ENCODE peak calls at places on chromosomes 5 and 9, in five cellular contexts. H is HepG2, K is A549, W is K562, Y is GM12878. I is an unnamed sample.

GRCh38 chr5:96509721-96510383 is 76.8 kb upstream of the PCSK1 start:
- DNase-seq in K (peak; percentile 90), W (no peak), H (no peak), Y (no peak), I (no peak)

GRCh38 chr5:93578813-93579560 is 2.0 kb downstream of the NR2F1-AS1 start:
- DNase-seq in W (no peak), H (no peak), K (no peak), Y (no peak), I (peak; percentile 59)

GRCh38 chr5:123720955-123721354 is 209.0 kb downstream of the CSNK1G3 start:
- DNase-seq in H (no peak), W (no peak), K (no peak), Y (no peak), I (no peak)

GRCh38 chr9:108101410-108101809 is 611.8 kb upstream of the KLF4 start:
- DNase-seq in W (no peak), H (no peak), Y (no peak), K (no peak), I (no peak)

GRCh38 chr5:157350939-157351338 is 85.0 kb downstream of the CYFIP2 start:
- DNase-seq in K (no peak), W (no peak), Y (peak; percentile 16), H (no peak), I (no peak)

GRCh38 chr5:110625376-110625999 is 101.0 kb downstream of the TMEM232 start:
- DNase-seq in K (peak; percentile 20), Y (no peak), W (no peak), H (peak; percentile 9), I (peak; percentile 67)

GRCh38 chr5:114418546-114419388 is 56.9 kb downstream of the KCNN2 start:
- DNase-seq in Y (peak; percentile 56), K (no peak), H (no peak), W (no peak), I (no peak)

GRCh38 chr5:67465556-67466206 is 269.1 kb upstream of the CD180 start:
- DNase-seq in K (no peak), Y (peak; percentile 32), H (no peak), W (no peak), I (no peak)

GRCh38 chr5:14400085-14400484 is 181.5 kb upstream of the OTULINL start:
- DNase-seq in W (no peak), K (no peak), H (no peak), Y (no peak), I (no peak)

GRCh38 chr9:126511426-126511825 is 102.3 kb upstream of the LMX1B start:
- DNase-seq in K (no peak), Y (no peak), H (no peak), W (no peak), I (no peak)

GRCh38 chr5:38441730-38442573 is 114.5 kb downstream of the LIFR start:
- DNase-seq in Y (peak; percentile 33), H (peak; percentile 87), W (peak; percentile 88), K (peak; percentile 92), I (peak; percentile 97)
- TF ChIP-seq JUNB in Y (no peak), H (no peak), W (no peak), K (no peak), I (no peak)

DNA sequence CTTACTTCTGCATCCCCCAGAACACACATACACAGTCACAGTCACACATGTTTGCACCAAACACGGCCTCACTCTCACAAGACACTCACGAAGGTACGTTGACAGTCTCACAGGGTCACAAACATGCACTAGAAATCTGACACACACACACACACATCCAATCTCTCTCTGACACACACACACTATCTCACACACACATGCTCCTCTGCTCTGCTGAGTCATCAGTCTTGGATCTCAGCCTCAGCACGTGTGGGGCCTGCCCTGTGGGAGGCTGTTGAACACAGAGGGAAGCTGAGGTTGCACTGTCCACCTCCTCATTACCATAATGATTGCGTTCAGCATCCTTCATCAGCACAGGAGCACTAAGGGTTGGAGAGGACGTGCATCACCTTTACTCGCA is 188.8 kb downstream of the MTRR start:
- DNase-seq in K (no peak), Y (no peak), W (peak; percentile 22), H (no peak), I (no peak)
- TF ChIP-seq JUNB in K (no peak), Y (no peak), W (no peak), H (no peak), I (no peak)

DNA sequence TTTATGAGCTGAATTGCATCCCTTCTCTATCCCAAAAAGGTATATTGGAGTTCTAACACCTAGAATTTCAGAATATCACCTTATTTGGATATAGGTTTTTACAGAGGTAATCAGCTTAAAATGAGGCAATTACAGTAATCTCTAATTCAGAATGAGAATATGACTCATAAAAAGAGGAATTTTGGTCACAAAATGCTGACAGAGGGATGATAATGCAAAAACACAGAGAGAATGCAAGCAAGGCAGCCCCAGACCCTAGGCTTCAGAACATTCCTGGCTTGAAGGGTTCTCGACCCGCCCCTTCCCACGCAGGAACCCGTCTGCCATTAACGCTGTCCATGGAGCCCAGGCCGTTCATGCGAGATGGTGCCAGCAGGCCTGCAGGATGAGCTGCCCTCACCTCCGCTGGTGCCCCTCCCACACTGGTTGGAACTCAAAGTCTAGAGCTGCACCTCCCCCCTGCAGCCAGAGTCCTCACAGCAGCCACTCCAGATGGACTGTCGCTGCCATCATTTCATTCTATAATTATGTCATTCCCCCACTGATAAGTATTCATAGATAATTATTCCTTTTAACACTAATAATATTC is 1173.4 kb upstream of the ACO1 start:
- DNase-seq in H (no peak), K (peak; percentile 35), W (no peak), Y (peak; percentile 1), I (peak; percentile 25)
- TF ChIP-seq JUNB in H (no peak), K (no peak), W (no peak), Y (peak; percentile 92), I (no peak)

GRCh38 chr5:90434116-90434714 is 24.7 kb upstream of the CETN3 start:
- DNase-seq in Y (no peak), K (peak; percentile 57), H (peak; percentile 39), W (peak; percentile 29), I (peak; percentile 79)
- TF ChIP-seq JUNB in Y (no peak), K (no peak), H (no peak), W (no peak), I (no peak)

GRCh38 chr9:115855458-115856133 is 298.0 kb upstream of the PAPPA start:
- DNase-seq in K (no peak), H (no peak), W (no peak), Y (no peak), I (peak; percentile 79)
- TF ChIP-seq JUNB in K (no peak), H (no peak), W (no peak), Y (no peak), I (no peak)

DNA sequence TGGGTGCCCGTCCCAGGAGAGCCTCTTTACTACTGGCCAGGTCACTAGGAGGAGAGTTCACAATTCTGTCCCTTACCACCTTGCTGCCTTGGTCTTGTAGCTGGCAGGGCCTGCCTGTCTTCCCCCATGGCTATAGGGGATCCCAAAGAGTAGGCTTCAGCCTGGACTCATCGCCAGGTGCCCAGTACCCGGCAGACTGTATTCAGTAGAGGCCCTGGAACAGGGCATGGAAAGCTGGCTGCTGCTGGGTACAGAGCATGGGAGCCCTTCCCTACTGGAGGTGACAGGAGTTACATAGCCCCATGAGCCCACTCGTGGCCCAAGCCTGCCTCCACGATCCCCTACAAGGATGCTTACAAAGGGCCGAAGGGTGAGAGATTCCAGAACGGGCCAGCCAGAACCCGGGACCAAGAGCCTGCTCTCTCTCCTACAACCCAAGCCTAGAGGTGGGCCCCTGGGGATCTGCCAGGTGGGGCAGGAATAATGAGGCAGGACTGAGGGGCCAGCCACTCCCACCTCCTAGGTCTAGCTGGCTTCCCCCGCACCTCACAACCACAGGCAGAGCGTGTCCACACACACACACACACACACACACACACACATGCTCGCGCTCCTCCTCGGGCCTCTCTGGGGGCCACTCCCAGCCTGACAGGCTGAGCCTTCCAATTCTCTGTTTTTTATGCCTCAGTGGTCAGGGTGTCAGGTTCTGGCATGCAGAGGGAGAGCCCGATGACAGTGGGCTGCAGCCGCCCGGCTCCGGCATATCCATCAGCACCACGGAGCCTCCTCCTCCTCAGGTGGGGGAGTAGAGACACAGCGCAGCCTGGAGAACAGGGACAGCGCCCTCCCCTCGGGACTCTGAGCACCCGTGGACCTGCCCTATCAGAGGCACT is 186.0 kb downstream of the PAX5 start:
- DNase-seq in H (no peak), Y (no peak), W (no peak), K (no peak), I (no peak)
- TF ChIP-seq JUNB in H (no peak), Y (no peak), W (no peak), K (no peak), I (no peak)

GRCh38 chr5:168434746-168435321 is 51.4 kb upstream of the RARS1 start:
- DNase-seq in W (no peak), H (no peak), Y (no peak), K (no peak), I (no peak)
- TF ChIP-seq JUNB in W (no peak), H (no peak), Y (no peak), K (no peak), I (no peak)

DNA sequence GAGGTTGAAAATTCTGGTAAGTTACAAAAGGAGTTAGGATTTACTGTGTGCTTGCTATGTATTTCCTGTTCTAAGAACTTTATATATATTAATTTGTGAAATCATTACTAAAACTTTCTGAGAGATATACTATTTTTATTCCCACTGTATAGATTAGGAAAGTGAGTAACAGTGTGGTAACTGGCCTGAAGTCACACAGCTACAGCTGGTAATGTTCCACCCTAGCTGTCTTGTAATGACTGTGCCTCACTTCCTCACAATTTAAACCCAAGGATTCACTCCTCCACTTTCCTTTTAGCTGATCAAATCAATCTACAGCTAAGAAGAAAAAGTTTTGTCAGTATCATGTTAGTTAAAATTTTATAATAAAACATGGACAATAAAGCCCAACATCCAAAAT is 278.8 kb downstream of the GAS1 start:
- DNase-seq in H (no peak), K (no peak), W (no peak), Y (no peak), I (no peak)
- TF ChIP-seq JUNB in H (no peak), K (no peak), W (no peak), Y (no peak), I (no peak)

DNA sequence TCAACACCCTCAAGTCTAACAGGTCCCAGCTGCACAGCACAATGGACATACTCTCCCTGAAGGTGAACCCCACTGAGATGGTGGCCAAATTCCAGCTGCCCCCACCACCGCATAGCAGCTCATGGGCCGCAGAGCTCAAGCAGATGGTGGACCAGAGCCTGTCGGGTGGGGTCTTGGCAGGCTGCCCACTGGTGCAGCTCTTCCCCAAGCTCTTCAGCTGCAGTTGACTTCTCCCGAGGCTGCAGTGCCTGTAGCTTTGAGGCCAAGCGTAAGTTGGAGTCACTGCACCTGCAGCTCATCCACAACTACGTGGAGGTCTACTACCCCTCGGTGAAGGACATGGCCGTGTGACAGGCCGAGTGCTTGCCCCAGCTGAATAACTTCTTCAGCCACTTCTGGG is 56.6 kb upstream of the SPTLC1 start:
- DNase-seq in Y (no peak), K (no peak), W (no peak), H (no peak), I (no peak)
- TF ChIP-seq JUNB in Y (no peak), K (no peak), W (no peak), H (no peak), I (no peak)

I was measured in GM23338.